ENCODE peak calls at places on chromosomes 16 and 17, in seven cellular contexts. Y is mesenchymal stem cell, Z is IMR-90, R is H9, Q is neuronal stem cell, C is mesendoderm, S is H1. W is an unnamed sample.

GRCh38 chr16:89720520-89720858 is 209 bp downstream of the VPS9D1 start:
- DNase-seq in Y (peak; percentile 58), Z (no peak), R (peak; percentile 67), Q (peak; percentile 63), C (peak; percentile 52), S (peak; percentile 85), W (no peak)

GRCh38 chr16:81807767-81808166 is 28.7 kb downstream of the PLCG2 start:
- DNase-seq in Y (no peak), Z (no peak), R (no peak), Q (no peak), C (peak; percentile 32), S (no peak), W (no peak)

GRCh38 chr16:61726125-61726524 is 310.1 kb downstream of the CDH8 start:
- DNase-seq in Y (no peak), Z (no peak), R (no peak), Q (no peak), C (no peak), S (no peak), W (no peak)

GRCh38 chr16:5071681-5072333 is at the start of gene ALG1:
- DNase-seq in Y (peak; percentile 87), Z (peak; percentile 82), R (peak; percentile 86), Q (peak; percentile 78), C (peak; percentile 91), S (peak; percentile 94), W (peak; percentile 84)

GRCh38 chr16:50360033-50360778 is 8.6 kb downstream of the BRD7 start:
- DNase-seq in Y (peak; percentile 23), Z (peak; percentile 40), R (no peak), Q (no peak), C (no peak), S (no peak), W (peak; percentile 77)

GRCh38 chr16:11201498-11202259 is 54.3 kb downstream of the SOCS1 start:
- DNase-seq in Y (peak; percentile 94), Z (peak; percentile 93), R (peak; percentile 86), Q (no peak), C (peak; percentile 87), S (no peak), W (peak; percentile 67)

GRCh38 chr17:37607637-37608368 is 1.4 kb downstream of the SYNRG start:
- DNase-seq in Y (no peak), Z (no peak), R (no peak), Q (no peak), C (no peak), S (no peak), W (no peak)

GRCh38 chr17:28570716-28571254 is 539 bp downstream of the PIGS start:
- DNase-seq in Y (peak; percentile 47), Z (no peak), R (peak; percentile 80), Q (no peak), C (peak; percentile 75), S (peak; percentile 63), W (peak; percentile 52)

GRCh38 chr17:49694847-49695697 is 12.7 kb downstream of the SLC35B1 start:
- DNase-seq in Y (peak; percentile 35), Z (no peak), R (peak; percentile 62), Q (peak; percentile 57), C (no peak), S (peak; percentile 90), W (peak; percentile 56)

GRCh38 chr17:48610282-48611211 is at the start of gene HOXB7:
- DNase-seq in Y (peak; percentile 82), Z (peak; percentile 62), R (peak; percentile 70), Q (no peak), C (no peak), S (no peak), W (peak; percentile 45)

GRCh38 chr17:80362428-80363119 is 52.4 kb upstream of the ENDOV start:
- DNase-seq in Y (no peak), Z (peak; percentile 83), R (no peak), Q (no peak), C (no peak), S (no peak), W (no peak)

GRCh38 chr16:84005391-84005790 is 37.2 kb downstream of the SLC38A8 start:
- DNase-seq in Y (no peak), Z (no peak), R (no peak), Q (no peak), C (no peak), S (no peak), W (no peak)

GRCh38 chr17:8223356-8224063 is 13.1 kb upstream of the AURKB start:
- DNase-seq in Y (peak; percentile 73), Z (peak; percentile 47), R (peak; percentile 91), Q (peak; percentile 59), C (peak; percentile 90), S (peak; percentile 82), W (peak; percentile 44)

GRCh38 chr16:3915438-3916250 is 35.1 kb upstream of the CREBBP start:
- DNase-seq in Y (no peak), Z (no peak), R (no peak), Q (no peak), C (no peak), S (no peak), W (no peak)

GRCh38 chr17:78643326-78643725 is 66.1 kb upstream of the DNAH17 start:
- DNase-seq in Y (no peak), Z (no peak), R (no peak), Q (no peak), C (no peak), S (no peak), W (no peak)

GRCh38 chr16:1372292-1372950 is 20.7 kb downstream of the GNPTG start:
- DNase-seq in Y (no peak), Z (no peak), R (no peak), Q (no peak), C (no peak), S (no peak), W (no peak)

GRCh38 chr17:39209317-39210092 is 9.4 kb downstream of the RPL19 start:
- DNase-seq in Y (peak; percentile 78), Z (peak; percentile 69), R (peak; percentile 71), Q (no peak), C (peak; percentile 24), S (peak; percentile 76), W (peak; percentile 21)

GRCh38 chr16:14501331-14502255 is 128.5 kb downstream of the PARN start:
- DNase-seq in Y (peak; percentile 87), Z (peak; percentile 94), R (peak; percentile 80), Q (no peak), C (peak; percentile 93), S (peak; percentile 59), W (peak; percentile 73)

DNA sequence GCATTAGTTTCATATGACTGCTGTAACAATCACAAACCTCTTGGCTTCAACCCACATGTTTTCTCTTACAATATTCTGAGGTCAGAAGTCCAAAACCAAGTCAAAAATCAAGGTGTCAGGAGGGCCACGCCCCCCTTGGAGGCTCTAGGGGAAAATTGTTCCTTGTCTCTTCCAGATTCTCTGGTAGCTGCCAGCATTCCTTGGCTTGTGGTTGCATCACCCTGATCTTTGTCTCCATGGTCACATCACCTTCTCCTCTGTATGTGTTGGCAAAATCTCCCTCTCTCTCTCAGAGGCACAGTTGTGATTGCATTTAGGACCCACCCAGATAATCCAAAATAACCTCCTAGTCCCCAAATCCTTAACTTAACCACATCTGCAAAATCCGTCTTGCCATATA is 105.8 kb downstream of the GAS7 start:
- DNase-seq in Y (no peak), Z (no peak), R (no peak), Q (no peak), C (no peak), S (no peak), W (peak; percentile 69)
- H3K4me1 ChIP-seq in Y (peaks cover 3% of the 10 kb centered on the region), Z (peaks cover 10% of the 10 kb centered on the region), R (no peaks in the 10 kb centered on the region), Q (no peaks in the 10 kb centered on the region), C (no peaks in the 10 kb centered on the region), S (no peaks in the 10 kb centered on the region), W (peaks cover 7% of the 10 kb centered on the region)

DNA sequence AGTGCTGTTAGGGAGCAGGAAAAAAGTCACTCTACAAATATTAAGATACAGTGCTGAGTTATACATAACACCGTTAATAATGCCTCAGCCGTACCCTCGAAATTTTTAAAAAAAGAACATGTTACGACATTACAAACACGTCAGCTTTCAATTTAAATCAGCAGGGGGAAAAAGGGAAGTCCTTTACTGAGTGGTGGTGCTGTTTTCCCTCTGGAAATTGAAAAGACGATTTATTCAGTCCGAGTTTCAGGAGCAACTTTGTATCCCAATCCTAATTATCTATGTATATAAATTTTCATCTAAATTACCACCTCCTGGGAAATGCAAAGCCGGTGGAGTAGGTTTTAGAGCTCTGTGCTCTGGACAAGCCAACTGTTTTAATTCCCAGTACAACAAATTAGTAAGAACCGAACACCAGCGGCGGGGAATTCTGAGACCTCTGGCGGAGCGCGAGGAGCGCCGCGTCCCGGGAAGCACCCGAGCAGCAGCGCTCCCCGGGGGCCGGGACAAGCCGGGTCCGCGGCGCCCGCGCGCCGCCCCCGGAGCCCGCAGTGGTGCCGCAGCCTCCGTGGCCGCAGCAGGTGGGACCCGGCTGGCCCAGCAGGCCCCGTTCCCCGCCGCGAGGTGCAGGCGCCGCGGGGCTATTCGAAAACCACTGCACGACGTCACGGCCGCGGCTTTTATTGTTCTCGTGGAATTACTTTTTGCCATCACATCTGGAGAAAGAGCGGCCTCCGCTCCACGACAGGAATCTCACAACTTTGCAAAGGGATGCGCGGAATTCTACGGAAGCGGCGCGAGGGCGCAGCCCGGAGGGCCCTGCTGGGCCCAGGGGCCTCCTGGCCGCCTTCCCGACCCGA is 1.0 kb downstream of the NETO2 start:
- DNase-seq in Y (peak; percentile 66), Z (peak; percentile 44), R (peak; percentile 32), Q (peak; percentile 46), C (peak; percentile 68), S (no peak), W (peak; percentile 50)
- H2AK5ac ChIP-seq in Y (no peak overlapping the region), Z (no peak overlapping the region), R (no peak overlapping the region), Q (no peak overlapping the region), C (no peak overlapping the region), S (no peak overlapping the region), W (no peak overlapping the region)

GRCh38 chr16:31269541-31269940 is 9.8 kb downstream of the ITGAM start:
- DNase-seq in Y (no peak), Z (no peak), R (no peak), Q (no peak), C (no peak), S (no peak), W (no peak)
- H3K4me1 ChIP-seq in Y (peaks cover 7% of the 10 kb centered on the region), Z (no peaks in the 10 kb centered on the region), R (peaks cover 1% of the 10 kb centered on the region), Q (no peaks in the 10 kb centered on the region), C (peaks cover 2% of the 10 kb centered on the region), S (no peaks in the 10 kb centered on the region), W (no peaks in the 10 kb centered on the region)

GRCh38 chr17:82387577-82388106 is 16.1 kb downstream of the UTS2R start:
- DNase-seq in Y (no peak), Z (no peak), R (no peak), Q (no peak), C (no peak), S (no peak), W (no peak)

GRCh38 chr17:82384730-82385429 is 13.3 kb downstream of the UTS2R start:
- DNase-seq in Y (peak; percentile 22), Z (peak; percentile 41), R (peak; percentile 64), Q (no peak), C (peak; percentile 22), S (no peak), W (peak; percentile 81)

GRCh38 chr17:82386881-82387498 is 15.4 kb downstream of the UTS2R start:
- DNase-seq in Y (no peak), Z (no peak), R (no peak), Q (no peak), C (no peak), S (no peak), W (no peak)

GRCh38 chr17:82385559-82386255 is 14.1 kb downstream of the UTS2R start:
- DNase-seq in Y (no peak), Z (no peak), R (no peak), Q (no peak), C (no peak), S (no peak), W (no peak)

DNA sequence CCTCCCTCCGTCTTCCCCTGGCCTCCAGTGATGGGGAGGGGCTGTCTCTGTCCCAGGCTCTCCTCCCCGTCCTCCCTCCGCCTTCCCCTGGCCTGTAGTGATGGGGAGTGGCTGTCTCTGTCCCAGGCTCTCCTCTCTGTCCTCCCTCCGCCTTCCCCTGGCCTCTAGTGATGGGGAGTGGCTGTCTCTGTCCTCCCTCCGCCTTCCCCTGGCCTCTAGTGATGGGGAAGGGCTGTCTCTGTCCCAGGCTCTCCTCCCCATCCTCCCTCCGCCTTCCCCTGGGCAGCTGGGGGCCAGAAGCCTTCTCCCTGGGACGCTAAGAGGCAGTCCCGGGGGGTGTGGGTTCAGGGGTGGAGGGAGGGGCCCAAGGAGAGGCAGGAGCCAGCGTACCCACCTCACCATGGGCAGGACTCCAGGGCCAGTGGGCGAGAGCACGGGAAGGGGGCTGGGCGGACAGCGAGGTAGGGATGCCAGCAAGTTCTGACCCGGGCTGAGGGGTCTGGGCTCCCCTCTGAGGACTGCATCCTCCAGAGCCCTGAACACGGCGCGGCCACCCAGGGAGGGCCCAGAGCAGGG is 14.8 kb downstream of the UTS2R start:
- DNase-seq in Y (no peak), Z (no peak), R (no peak), Q (no peak), C (peak; percentile 21), S (no peak), W (no peak)
- H2AK5ac ChIP-seq in Y (no peak overlapping the region), Z (no peak overlapping the region), R (no peak overlapping the region), Q (peak overlapping the region; percentile 96), C (no peak overlapping the region), S (no peak overlapping the region), W (no peak overlapping the region)

W was measured in trophoblast cell.